ENCODE peak calls at places on chromosomes 3 and 15, in five cellular contexts. D, Y, J, F and S are unnamed samples.

GRCh38 chr3:32403663-32404062 is 12.0 kb downstream of the CMTM7 start:
- DNase-seq in F (no peak), D (no peak), Y (no peak), J (no peak), S (peak)

GRCh38 chr3:129211772-129212171 is 28.1 kb upstream of the CNBP start:
- DNase-seq in F (peak), J (peak), Y (no peak), D (peak), S (peak)

GRCh38 chr3:29755416-29755815 is 474.5 kb downstream of the RBMS3 start:
- DNase-seq in F (peak), J (no peak), D (no peak), Y (no peak), S (no peak)

GRCh38 chr3:28053759-28054158 is 187.7 kb upstream of the CMC1 start:
- DNase-seq in Y (peak), J (no peak), D (peak), F (peak), S (no peak)

GRCh38 chr3:126398423-126399347 is 4.0 kb downstream of the CFAP100 start:
- DNase-seq in D (no peak), F (no peak), Y (no peak), J (peak), S (no peak)

GRCh38 chr3:111669926-111670630 is 74.9 kb upstream of the ZBED2 start:
- DNase-seq in F (peak), J (no peak), Y (no peak), D (no peak), S (no peak)

GRCh38 chr3:114525278-114525677 is 231.4 kb downstream of the TIGIT start:
- DNase-seq in Y (no peak), D (no peak), F (peak), J (no peak), S (no peak)

GRCh38 chr15:29924750-29925149 is 102.5 kb upstream of the TJP1 start:
- DNase-seq in F (peak), Y (no peak), J (no peak), D (peak), S (no peak)

GRCh38 chr3:31981206-31982181 is at the start of the genes OSBPL10 and ZNF860:
- DNase-seq in D (peak), Y (peak), J (peak), F (peak), S (peak)

GRCh38 chr15:75817151-75817935 is 25.9 kb upstream of the UBE2Q2 start:
- DNase-seq in J (no peak), Y (no peak), D (no peak), F (peak), S (no peak)

GRCh38 chr3:188687389-188687788 is 484.4 kb upstream of the TPRG1 start:
- DNase-seq in Y (no peak), J (peak), F (peak), D (no peak), S (peak)

GRCh38 chr15:101391431-101391830 is 96.4 kb upstream of the SNRPA1 start:
- DNase-seq in J (no peak), Y (no peak), F (no peak), D (no peak), S (no peak)

GRCh38 chr3:183350164-183350563 is 78.3 kb downstream of the MCF2L2 start:
- DNase-seq in F (no peak), Y (no peak), J (no peak), D (no peak), S (no peak)

GRCh38 chr15:36978625-36979024 is 121.7 kb downstream of the MEIS2 start:
- DNase-seq in F (no peak), D (no peak), J (no peak), Y (no peak), S (no peak)

GRCh38 chr3:27575509-27575908 is 91.3 kb upstream of the SLC4A7 start:
- DNase-seq in D (no peak), Y (peak), J (no peak), F (no peak), S (no peak)

GRCh38 chr15:75049392-75049791 is 26.0 kb downstream of the PPCDC start:
- DNase-seq in F (no peak), D (no peak), J (peak), Y (no peak), S (peak)

GRCh38 chr3:69847303-69847702 is 108.0 kb downstream of the MITF start:
- DNase-seq in J (no peak), Y (no peak), D (no peak), F (no peak), S (no peak)

GRCh38 chr3:77475545-77475944 is 435.6 kb downstream of the ROBO2 start:
- DNase-seq in D (no peak), F (no peak), Y (no peak), J (no peak), S (peak)

GRCh38 chr3:184506579-184506978 is 55.0 kb upstream of the EPHB3 start:
- DNase-seq in J (no peak), Y (no peak), F (no peak), D (no peak), S (peak)

GRCh38 chr3:120983321-120983665 is 75.3 kb downstream of the STXBP5L start:
- DNase-seq in F (no peak), J (no peak), D (no peak), Y (no peak), S (no peak)

GRCh38 chr15:62603757-62604156 is 438.7 kb upstream of the C2CD4B start:
- DNase-seq in J (no peak), F (peak), D (peak), Y (no peak), S (no peak)

GRCh38 chr3:15860014-15860934 is 62.5 kb upstream of the ANKRD28 start:
- DNase-seq in F (peak), J (peak), D (peak), Y (peak), S (peak)

GRCh38 chr3:127988770-127989518 is 63.3 kb upstream of the SEC61A1 start:
- DNase-seq in D (peak), J (no peak), Y (no peak), F (no peak), S (no peak)

GRCh38 chr15:74541494-74542191 is 623 bp downstream of the ARID3B start:
- DNase-seq in F (peak), Y (peak), D (peak), J (peak), S (peak)

GRCh38 chr15:27797765-27798164 is 301.4 kb downstream of the OCA2 start:
- DNase-seq in J (no peak), Y (no peak), D (no peak), F (no peak), S (peak)